ENCODE peak calls at places on chromosomes 11 and 22, in nine cellular contexts. X, C, K, Y, B, F, L, V and O are unnamed samples.

GRCh38 chr11:94104734-94105133 is 23.9 kb upstream of the PANX1 start:
- DNase-seq in L (no peak), C (no peak), V (no peak), X (no peak), F (no peak), B (no peak), Y (no peak), K (no peak), O (no peak)

GRCh38 chr11:112320668-112321067 is 60.0 kb upstream of the PLET1 start:
- DNase-seq in X (no peak), L (peak; percentile 30), V (no peak), B (peak; percentile 67), F (peak; percentile 72), Y (peak; percentile 75), C (peak; percentile 78), K (peak; percentile 46), O (no peak)

GRCh38 chr11:76161261-76161961 is 44.9 kb downstream of the WNT11 start:
- DNase-seq in B (no peak), X (no peak), L (no peak), F (no peak), Y (no peak), C (no peak), K (no peak), V (no peak), O (no peak)

GRCh38 chr11:83493918-83494317 is 207.8 kb upstream of the CCDC90B start:
- DNase-seq in V (no peak), X (no peak), L (no peak), Y (no peak), C (no peak), F (peak; percentile 50), K (no peak), B (peak; percentile 53), O (no peak)

GRCh38 chr11:90208857-90209256 is 14.0 kb downstream of the CHORDC1 start:
- DNase-seq in B (no peak), Y (no peak), V (no peak), K (no peak), X (no peak), C (no peak), F (no peak), L (no peak), O (no peak)

GRCh38 chr22:50256258-50256862 is 5.1 kb downstream of the MAPK12 start:
- DNase-seq in L (no peak), Y (no peak), V (no peak), X (no peak), F (no peak), C (no peak), B (no peak), K (peak; percentile 60), O (no peak)

GRCh38 chr11:120012245-120012644 is 125.7 kb downstream of the TRIM29 start:
- DNase-seq in B (no peak), Y (no peak), F (no peak), V (no peak), L (no peak), K (no peak), X (no peak), C (no peak), O (no peak)

GRCh38 chr22:30351226-30351625 is 5.5 kb downstream of the SF3A1 start:
- DNase-seq in K (no peak), C (no peak), X (no peak), L (no peak), F (no peak), Y (no peak), V (no peak), B (no peak), O (no peak)

GRCh38 chr22:27386186-27386585 is 415.4 kb downstream of the MN1 start:
- DNase-seq in F (no peak), L (no peak), B (no peak), C (no peak), Y (no peak), V (no peak), K (no peak), X (peak; percentile 44), O (no peak)

GRCh38 chr11:3052567-3052966 is 4.7 kb downstream of the CARS1 start:
- DNase-seq in K (peak; percentile 8), V (no peak), Y (no peak), B (no peak), C (no peak), X (no peak), L (no peak), F (no peak), O (no peak)

GRCh38 chr11:3051435-3052108 is 5.7 kb downstream of the CARS1 start:
- DNase-seq in F (no peak), B (no peak), L (no peak), C (no peak), X (no peak), Y (no peak), V (peak; percentile 38), K (peak; percentile 11), O (no peak)

GRCh38 chr11:3052109-3052479 is 5.1 kb downstream of the CARS1 start:
- DNase-seq in F (no peak), L (no peak), K (peak; percentile 11), C (no peak), B (peak; percentile 19), X (no peak), Y (no peak), V (no peak), O (no peak)

GRCh38 chr11:3049430-3050243 is 7.6 kb downstream of the CARS1 start:
- DNase-seq in B (peak; percentile 83), L (peak; percentile 75), K (peak; percentile 95), Y (peak; percentile 73), V (peak; percentile 95), F (peak; percentile 53), C (peak; percentile 80), X (peak; percentile 77), O (peak; percentile 34)

GRCh38 chr11:3050386-3051325 is 6.6 kb downstream of the CARS1 start:
- DNase-seq in V (no peak), F (no peak), L (no peak), X (no peak), Y (no peak), B (no peak), K (peak; percentile 21), C (no peak), O (no peak)
- TF ChIP-seq POLR2A in V (no peak), F (no peak), L (no peak), X (no peak), Y (no peak), B (no peak), K (no peak), C (no peak), O (no peak)

DNA sequence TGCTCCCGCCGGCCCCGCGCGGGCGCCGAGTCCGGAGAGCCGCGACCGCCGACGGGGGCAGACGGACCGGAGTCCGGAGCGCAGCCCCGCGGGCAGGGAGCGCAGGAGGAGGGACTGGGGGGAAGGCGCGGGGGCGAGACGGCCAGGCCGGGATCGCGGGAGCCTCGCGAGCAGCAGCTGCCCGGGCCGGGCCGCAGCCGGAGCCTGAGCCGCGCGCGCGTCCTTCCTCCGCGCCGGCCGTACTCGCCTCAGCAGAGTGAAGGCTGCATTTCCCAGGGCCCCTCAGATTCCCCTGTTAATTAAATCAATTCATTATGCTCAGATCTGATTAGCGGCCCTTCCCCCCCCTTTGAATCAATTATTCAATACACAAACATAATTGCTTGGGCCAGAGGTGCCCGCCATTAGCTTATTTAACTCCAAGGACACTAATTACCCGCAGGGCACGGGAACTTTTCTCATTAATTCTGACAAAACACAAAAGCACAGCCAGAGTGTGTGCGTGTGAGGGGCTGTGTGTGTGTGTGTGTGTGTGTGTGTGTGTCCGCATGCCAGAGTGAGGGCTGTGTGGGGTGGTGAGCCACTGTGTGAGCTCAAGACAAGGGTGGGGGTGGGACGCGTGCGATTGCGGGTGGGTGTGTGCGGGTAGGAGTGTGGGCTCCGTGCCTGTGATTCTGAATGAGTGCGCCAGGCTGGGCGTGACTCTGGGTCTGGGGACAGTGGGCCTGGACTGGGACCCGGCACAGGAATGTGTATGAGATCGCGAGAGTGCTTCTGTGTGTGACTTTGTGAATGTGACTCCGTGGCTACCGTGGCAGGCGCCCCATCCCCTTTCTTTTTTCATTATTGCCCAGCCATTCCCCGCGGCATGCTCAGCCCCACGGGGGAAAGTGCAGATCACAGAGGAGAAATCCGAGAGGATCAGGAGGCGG is 5.1 kb upstream of the LMO1 start:
- DNase-seq in X (no peak), Y (no peak), K (peak; percentile 6), F (no peak), B (peak; percentile 12), L (peak; percentile 11), V (no peak), C (no peak), O (no peak)
- H3K4me3 ChIP-seq in X (peak overlapping the region; percentile 79), Y (peak overlapping the region; percentile 70), K (peak overlapping the region; percentile 39), F (peak overlapping the region; percentile 39), B (no peak overlapping the region), L (peak overlapping the region; percentile 16), V (no peak overlapping the region), C (peak overlapping the region; percentile 50), O (peak overlapping the region; percentile 72)

DNA sequence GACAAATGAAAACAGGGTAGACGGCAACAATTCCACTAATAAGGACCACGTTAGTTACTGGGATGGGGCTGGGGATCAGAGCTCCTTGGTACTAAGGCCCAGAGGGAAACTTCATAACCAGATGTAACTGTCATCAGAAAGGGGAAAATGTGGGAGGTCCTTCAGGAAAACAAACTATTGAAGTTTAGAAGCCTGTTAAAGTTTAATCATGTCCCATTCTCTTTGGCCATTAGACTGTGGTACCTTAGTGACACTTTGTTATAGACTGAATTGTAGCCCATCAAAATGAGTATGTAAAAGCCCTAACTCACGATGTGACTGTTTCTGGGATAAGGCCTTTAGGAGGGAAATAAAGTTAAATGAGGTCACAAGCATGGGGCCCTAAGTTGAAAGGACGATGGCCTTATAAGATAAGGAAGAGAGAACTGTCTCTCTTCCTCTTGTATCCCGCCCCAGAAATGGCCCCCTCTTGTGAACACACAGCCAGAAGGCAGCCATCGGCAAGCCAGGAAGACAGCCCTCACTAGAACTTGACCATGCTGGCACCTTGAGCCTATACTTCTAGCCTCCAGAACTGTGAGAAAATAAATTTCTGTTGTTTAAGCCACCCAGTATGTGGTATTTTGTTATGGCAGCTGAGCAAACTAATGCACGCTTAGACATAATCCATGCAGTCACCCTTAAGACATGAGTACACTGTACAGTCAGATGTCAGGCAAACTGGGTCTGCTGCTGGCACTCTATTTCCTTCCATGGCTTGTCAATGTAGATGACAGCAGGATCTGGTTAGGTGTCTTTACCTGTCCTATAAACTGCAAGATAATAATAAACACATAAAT is 26.9 kb upstream of the USP47 start:
- DNase-seq in V (no peak), K (no peak), B (no peak), Y (no peak), F (no peak), L (no peak), X (no peak), C (no peak), O (no peak)
- TF ChIP-seq POLR2A in V (no peak), K (no peak), B (no peak), Y (no peak), F (no peak), L (no peak), X (no peak), C (no peak), O (no peak)

GRCh38 chr11:64814712-64815187 is 4.4 kb upstream of the MEN1 start:
- DNase-seq in Y (no peak), F (no peak), V (peak; percentile 57), B (no peak), X (no peak), C (no peak), L (no peak), K (no peak), O (no peak)

GRCh38 chr11:64813826-64814225 is 3.5 kb upstream of the MEN1 start:
- DNase-seq in X (no peak), K (no peak), F (no peak), B (peak; percentile 42), V (no peak), L (no peak), C (no peak), Y (no peak), O (no peak)

DNA sequence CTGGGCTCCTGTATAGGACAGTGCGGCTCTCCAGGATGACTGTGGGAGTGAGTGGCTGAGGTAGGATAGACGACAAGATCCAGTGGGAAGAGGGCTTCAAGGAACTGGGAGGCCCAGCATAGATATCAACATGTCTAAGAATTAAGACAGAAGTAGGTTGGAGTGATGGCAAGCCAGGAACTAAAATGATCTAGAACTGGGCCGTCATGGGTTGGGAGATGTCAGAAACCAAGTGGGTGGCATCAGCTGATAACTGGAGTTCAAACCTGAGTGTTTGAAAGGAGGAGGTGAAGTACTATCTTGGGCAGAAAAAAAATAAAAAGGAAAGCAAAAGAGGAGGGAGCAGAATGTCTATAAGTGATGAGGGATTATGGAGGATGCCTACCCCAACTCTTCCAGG is 7.1 kb upstream of the MEN1 start:
- DNase-seq in V (no peak), C (no peak), Y (no peak), L (no peak), K (no peak), F (no peak), X (no peak), B (no peak), O (no peak)
- H3K4me3 ChIP-seq in V (no peak overlapping the region), C (no peak overlapping the region), Y (no peak overlapping the region), L (no peak overlapping the region), K (no peak overlapping the region), F (no peak overlapping the region), X (no peak overlapping the region), B (no peak overlapping the region), O (no peak overlapping the region)